ENCODE peak calls at places on chromosomes 3 and 15, in five cellular contexts. One of them, this sample, is unnamed.

GRCh38 chr3:8669019-8669418 is 24.4 kb upstream of the SSUH2 start:
- DNase-seq in Right ventricle myocardium superior: no peak
- DNase-seq in HCT116: no peak
- DNase-seq in EH: no peak
- DNase-seq in stomach: no peak
- DNase-seq in this sample: no peak

GRCh38 chr15:98905981-98906711 is 101.4 kb downstream of the PGPEP1L start:
- DNase-seq in Right ventricle myocardium superior: no peak
- DNase-seq in stomach: no peak
- DNase-seq in HCT116: no peak
- DNase-seq in EH: peak
- DNase-seq in this sample: no peak

GRCh38 chr15:73153024-73153423 is 100.8 kb downstream of the NEO1 start:
- DNase-seq in EH: no peak
- DNase-seq in HCT116: no peak
- DNase-seq in stomach: no peak
- DNase-seq in Right ventricle myocardium superior: no peak
- DNase-seq in this sample: no peak

GRCh38 chr3:16468114-16469098 is 45.1 kb downstream of the RFTN1 start:
- DNase-seq in EH: peak
- DNase-seq in stomach: no peak
- DNase-seq in Right ventricle myocardium superior: no peak
- DNase-seq in HCT116: no peak
- DNase-seq in this sample: no peak

GRCh38 chr3:72134989-72135451 is 350.1 kb upstream of the PROK2 start:
- DNase-seq in HCT116: no peak
- DNase-seq in EH: no peak
- DNase-seq in stomach: no peak
- DNase-seq in Right ventricle myocardium superior: no peak
- DNase-seq in this sample: no peak

GRCh38 chr15:71654714-71655174 is 155.6 kb upstream of the NR2E3 start:
- DNase-seq in stomach: no peak
- DNase-seq in EH: no peak
- DNase-seq in Right ventricle myocardium superior: no peak
- DNase-seq in HCT116: no peak
- DNase-seq in this sample: no peak

GRCh38 chr3:52490938-52491526 is 4.1 kb upstream of the STAB1 start:
- DNase-seq in EH: peak
- DNase-seq in Right ventricle myocardium superior: peak
- DNase-seq in stomach: no peak
- DNase-seq in HCT116: no peak
- DNase-seq in this sample: no peak

GRCh38 chr3:184315871-184316661 is 1.7 kb downstream of the EIF4G1 start:
- DNase-seq in Right ventricle myocardium superior: no peak
- DNase-seq in HCT116: no peak
- DNase-seq in stomach: no peak
- DNase-seq in EH: peak
- DNase-seq in this sample: no peak

GRCh38 chr15:30990036-30990435 is 1.4 kb downstream of the MTMR10 start:
- DNase-seq in HCT116: no peak
- DNase-seq in Right ventricle myocardium superior: no peak
- DNase-seq in stomach: no peak
- DNase-seq in EH: peak
- DNase-seq in this sample: no peak

GRCh38 chr3:82222401-82222800 is 461.0 kb upstream of the GBE1 start:
- DNase-seq in Right ventricle myocardium superior: no peak
- DNase-seq in HCT116: no peak
- DNase-seq in stomach: no peak
- DNase-seq in EH: no peak
- DNase-seq in this sample: no peak

GRCh38 chr3:115790759-115791158 is 167.4 kb downstream of the GAP43 start:
- DNase-seq in Right ventricle myocardium superior: no peak
- DNase-seq in HCT116: peak
- DNase-seq in EH: peak
- DNase-seq in stomach: no peak
- DNase-seq in this sample: no peak

GRCh38 chr15:83380026-83380425 is 67.1 kb upstream of the SH3GL3 start:
- DNase-seq in Right ventricle myocardium superior: no peak
- DNase-seq in HCT116: peak
- DNase-seq in stomach: no peak
- DNase-seq in EH: peak
- DNase-seq in this sample: no peak

GRCh38 chr3:10242182-10243065 is 5.8 kb upstream of the TATDN2 start:
- DNase-seq in Right ventricle myocardium superior: no peak
- DNase-seq in HCT116: no peak
- DNase-seq in stomach: no peak
- DNase-seq in EH: peak
- DNase-seq in this sample: peak

GRCh38 chr3:10122724-10123123 is 7.2 kb downstream of the BRK1 start:
- DNase-seq in Right ventricle myocardium superior: no peak
- DNase-seq in HCT116: no peak
- DNase-seq in EH: no peak
- DNase-seq in stomach: no peak
- DNase-seq in this sample: no peak

GRCh38 chr3:41199866-41200668 is 762 bp downstream of the CTNNB1 start:
- DNase-seq in Right ventricle myocardium superior: peak
- DNase-seq in stomach: no peak
- DNase-seq in EH: peak
- DNase-seq in HCT116: no peak
- DNase-seq in this sample: peak

GRCh38 chr3:11335056-11335608 is 62.9 kb downstream of the ATG7 start:
- DNase-seq in stomach: no peak
- DNase-seq in Right ventricle myocardium superior: no peak
- DNase-seq in HCT116: peak
- DNase-seq in EH: peak
- DNase-seq in this sample: peak

GRCh38 chr15:31824009-31824408 is 206.3 kb upstream of the CHRNA7 start:
- DNase-seq in Right ventricle myocardium superior: no peak
- DNase-seq in EH: no peak
- DNase-seq in HCT116: no peak
- DNase-seq in stomach: no peak
- DNase-seq in this sample: no peak

GRCh38 chr3:111210003-111210699 is 138.5 kb downstream of the NECTIN3 start:
- DNase-seq in HCT116: no peak
- DNase-seq in Right ventricle myocardium superior: no peak
- DNase-seq in stomach: no peak
- DNase-seq in EH: peak
- DNase-seq in this sample: no peak

GRCh38 chr15:101662203-101662602 is 10.0 kb upstream of the TM2D3 start:
- DNase-seq in HCT116: no peak
- DNase-seq in EH: no peak
- DNase-seq in Right ventricle myocardium superior: no peak
- DNase-seq in stomach: no peak
- DNase-seq in this sample: no peak

GRCh38 chr15:34436956-34437442 is 609 bp downstream of the GOLGA8A start:
- DNase-seq in Right ventricle myocardium superior: peak
- DNase-seq in HCT116: no peak
- DNase-seq in stomach: peak
- DNase-seq in EH: peak
- DNase-seq in this sample: peak

GRCh38 chr3:176313426-176313825 is 883.9 kb downstream of the TBL1XR1 start:
- DNase-seq in Right ventricle myocardium superior: no peak
- DNase-seq in EH: no peak
- DNase-seq in stomach: no peak
- DNase-seq in HCT116: no peak
- DNase-seq in this sample: no peak

GRCh38 chr3:170350515-170351413 is 6.8 kb upstream of the SKIL start:
- DNase-seq in Right ventricle myocardium superior: no peak
- DNase-seq in HCT116: no peak
- DNase-seq in stomach: no peak
- DNase-seq in EH: no peak
- DNase-seq in this sample: no peak

GRCh38 chr15:89164712-89165211 is 56.6 kb downstream of the RLBP1 start:
- DNase-seq in EH: no peak
- DNase-seq in stomach: no peak
- DNase-seq in Right ventricle myocardium superior: no peak
- DNase-seq in HCT116: no peak
- DNase-seq in this sample: no peak

GRCh38 chr3:60629816-60630215 is 621.4 kb downstream of the FHIT start:
- DNase-seq in HCT116: no peak
- DNase-seq in Right ventricle myocardium superior: no peak
- DNase-seq in EH: no peak
- DNase-seq in stomach: no peak
- DNase-seq in this sample: no peak

GRCh38 chr15:80061581-80061980 is 2.1 kb downstream of the ZFAND6 start:
- DNase-seq in Right ventricle myocardium superior: no peak
- DNase-seq in EH: no peak
- DNase-seq in HCT116: no peak
- DNase-seq in stomach: no peak
- DNase-seq in this sample: no peak

GRCh38 chr3:50627407-50628051 is 10.6 kb downstream of the MAPKAPK3 start:
- DNase-seq in Right ventricle myocardium superior: peak
- DNase-seq in EH: peak
- DNase-seq in HCT116: peak
- DNase-seq in stomach: peak
- DNase-seq in this sample: no peak

This sample was measured in immature natural killer cell.